ENCODE peak calls at places on chromosomes 12 and 14, in five cellular contexts. B is lower lobe of right lung, K is fibroblast of lung, T is aorta, N is heart left ventricle. J is an unnamed sample.
A peak's percentile ranks its signal among the peaks of the same experiment; 100 is the strongest.

GRCh38 chr12:32819424-32819823 is 63.7 kb upstream of the YARS2 start:
- DNase-seq in B (no peak), K (no peak), T (no peak), N (no peak), J (no peak)

GRCh38 chr12:40672650-40673319 is 19.5 kb upstream of the CNTN1 start:
- DNase-seq in B (no peak), K (no peak), T (no peak), N (no peak), J (no peak)

GRCh38 chr12:113413488-113413939 is 8.7 kb upstream of the SDSL start:
- DNase-seq in B (peak; percentile 42), K (no peak), T (no peak), N (peak; percentile 51), J (no peak)

GRCh38 chr12:6956332-6956727 is 5.2 kb downstream of the PTPN6 start:
- DNase-seq in B (no peak), K (no peak), T (peak; percentile 75), N (no peak), J (peak; percentile 58)

GRCh38 chr12:132873724-132874123 is 13.7 kb downstream of the CHFR start:
- DNase-seq in B (no peak), K (no peak), T (no peak), N (no peak), J (no peak)

GRCh38 chr12:70487440-70487839 is 121.3 kb downstream of the KCNMB4 start:
- DNase-seq in B (no peak), K (peak; percentile 57), T (no peak), N (no peak), J (no peak)

GRCh38 chr12:5083955-5084849 is 40.5 kb downstream of the KCNA5 start:
- DNase-seq in B (no peak), K (peak; percentile 83), T (no peak), N (no peak), J (no peak)

GRCh38 chr12:104721065-104721458 is 237.0 kb downstream of the SLC41A2 start:
- DNase-seq in B (no peak), K (no peak), T (peak; percentile 57), N (no peak), J (no peak)

GRCh38 chr14:104523546-104523935 is 56.0 kb upstream of the C14orf180 start:
- DNase-seq in B (no peak), K (no peak), T (no peak), N (no peak), J (no peak)

GRCh38 chr14:64722842-64723447 is 18.7 kb downstream of the PLEKHG3 start:
- DNase-seq in B (no peak), K (no peak), T (peak; percentile 33), N (peak; percentile 25), J (no peak)

GRCh38 chr12:3604750-3605638 is 114.0 kb downstream of the PRMT8 start:
- DNase-seq in B (no peak), K (peak; percentile 1), T (peak; percentile 80), N (peak; percentile 81), J (no peak)

GRCh38 chr12:46676396-46676795 is 149.4 kb downstream of the SLC38A4 start:
- DNase-seq in B (no peak), K (no peak), T (no peak), N (no peak), J (no peak)

GRCh38 chr12:46676797-46677520 is 148.8 kb downstream of the SLC38A4 start:
- DNase-seq in B (no peak), K (no peak), T (no peak), N (no peak), J (no peak)

GRCh38 chr12:46674126-46674525 is 151.7 kb downstream of the SLC38A4 start:
- DNase-seq in B (no peak), K (no peak), T (no peak), N (no peak), J (no peak)

GRCh38 chr12:46674818-46675217 is 151.0 kb downstream of the SLC38A4 start:
- DNase-seq in B (no peak), K (no peak), T (no peak), N (no peak), J (no peak)

DNA sequence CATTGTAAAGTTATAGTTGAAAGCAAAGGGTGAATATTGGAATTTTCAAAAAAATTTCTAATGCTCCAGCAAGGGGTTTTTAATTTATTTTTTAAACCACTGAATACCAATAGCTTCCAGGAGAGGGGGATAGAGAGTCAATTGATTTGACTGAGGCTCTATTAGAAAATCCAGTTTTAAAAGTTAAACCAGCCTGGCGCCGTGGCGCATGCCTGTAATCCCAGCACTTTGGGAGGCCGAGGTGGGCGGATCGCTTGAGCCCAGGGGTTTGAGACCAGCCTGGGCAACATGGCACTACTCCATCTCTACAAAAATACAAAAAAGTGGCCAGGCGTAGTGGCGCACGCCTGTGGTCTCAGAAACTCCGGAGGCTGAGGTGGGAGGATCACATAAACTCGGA is 150.1 kb downstream of the SLC38A4 start:
- DNase-seq in B (peak; percentile 47), K (peak; percentile 14), T (no peak), N (no peak), J (peak; percentile 36)
- H3K4me1 ChIP-seq in B (no peaks in the 10 kb centered on the region), K (peaks cover 4% of the 10 kb centered on the region), T (no peaks in the 10 kb centered on the region), N (peaks cover 8% of the 10 kb centered on the region), J (no peaks in the 10 kb centered on the region)

GRCh38 chr14:99952039-99952438 is 113.2 kb upstream of the EVL start:
- DNase-seq in B (no peak), K (no peak), T (no peak), N (no peak), J (no peak)

GRCh38 chr14:99950191-99950590 is 115.0 kb upstream of the EVL start:
- DNase-seq in B (no peak), K (no peak), T (no peak), N (no peak), J (no peak)

GRCh38 chr14:99947695-99948094 is 117.5 kb upstream of the EVL start:
- DNase-seq in B (no peak), K (no peak), T (no peak), N (no peak), J (no peak)

GRCh38 chr14:99952453-99952852 is 112.8 kb upstream of the EVL start:
- DNase-seq in B (no peak), K (no peak), T (no peak), N (no peak), J (no peak)

GRCh38 chr14:99951085-99951484 is 114.1 kb upstream of the EVL start:
- DNase-seq in B (no peak), K (no peak), T (no peak), N (no peak), J (no peak)
- H3K4me1 ChIP-seq in B (peaks cover 26% of the 10 kb centered on the region), K (no peaks in the 10 kb centered on the region), T (no peaks in the 10 kb centered on the region), N (peaks cover 10% of the 10 kb centered on the region), J (peaks cover 12% of the 10 kb centered on the region)

GRCh38 chr14:102691763-102692162 is 85.5 kb upstream of the TRAF3 start:
- DNase-seq in B (no peak), K (no peak), T (no peak), N (no peak), J (no peak)
- H3K4me1 ChIP-seq in B (peaks cover 38% of the 10 kb centered on the region), K (no peaks in the 10 kb centered on the region), T (no peaks in the 10 kb centered on the region), N (peaks cover 13% of the 10 kb centered on the region), J (peaks cover 7% of the 10 kb centered on the region)

DNA sequence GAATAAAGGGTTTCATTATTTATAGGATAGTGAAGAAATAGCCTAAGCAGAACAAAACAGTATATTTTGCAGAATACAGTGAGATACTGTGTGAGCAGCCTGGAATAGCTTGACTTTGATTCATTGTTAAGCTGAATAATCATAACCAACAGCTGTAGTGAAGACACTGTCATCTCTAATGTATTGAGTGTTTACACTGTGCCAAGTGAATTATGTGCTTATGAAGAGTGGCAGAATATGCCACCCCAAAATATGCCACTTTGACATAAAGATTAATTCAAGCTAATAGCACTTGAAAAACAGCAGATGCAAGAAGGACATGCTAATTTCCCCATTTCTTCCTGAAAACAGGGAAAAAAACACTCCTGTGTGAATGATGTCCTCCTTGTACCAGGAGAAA is 48.1 kb upstream of the LRFN5 start:
- DNase-seq in B (no peak), K (no peak), T (no peak), N (no peak), J (no peak)
- H3K4me1 ChIP-seq in B (no peaks in the 10 kb centered on the region), K (no peaks in the 10 kb centered on the region), T (no peaks in the 10 kb centered on the region), N (no peaks in the 10 kb centered on the region), J (no peaks in the 10 kb centered on the region)

GRCh38 chr14:31203414-31203742 is 4.2 kb downstream of the HECTD1 start:
- DNase-seq in B (no peak), K (no peak), T (no peak), N (no peak), J (no peak)

GRCh38 chr14:31205681-31206535 is 1.7 kb downstream of the HECTD1 start:
- DNase-seq in B (no peak), K (peak; percentile 75), T (no peak), N (no peak), J (peak; percentile 10)

GRCh38 chr14:31206536-31207286 is 882 bp downstream of the HECTD1 start:
- DNase-seq in B (peak; percentile 57), K (peak; percentile 39), T (peak; percentile 81), N (peak; percentile 49), J (peak; percentile 74)

GRCh38 chr14:31207287-31207745 is 277 bp downstream of the HECTD1 start:
- DNase-seq in B (no peak), K (peak; percentile 80), T (no peak), N (peak; percentile 94), J (no peak)

GRCh38 chr14:31204593-31205534 is 2.7 kb downstream of the HECTD1 start:
- DNase-seq in B (no peak), K (no peak), T (no peak), N (no peak), J (no peak)
- H3K4me1 ChIP-seq in B (peaks cover 50% of the 10 kb centered on the region), K (peaks cover 6% of the 10 kb centered on the region), T (peaks cover 3% of the 10 kb centered on the region), N (peaks cover 38% of the 10 kb centered on the region), J (peaks cover 53% of the 10 kb centered on the region)

DNA sequence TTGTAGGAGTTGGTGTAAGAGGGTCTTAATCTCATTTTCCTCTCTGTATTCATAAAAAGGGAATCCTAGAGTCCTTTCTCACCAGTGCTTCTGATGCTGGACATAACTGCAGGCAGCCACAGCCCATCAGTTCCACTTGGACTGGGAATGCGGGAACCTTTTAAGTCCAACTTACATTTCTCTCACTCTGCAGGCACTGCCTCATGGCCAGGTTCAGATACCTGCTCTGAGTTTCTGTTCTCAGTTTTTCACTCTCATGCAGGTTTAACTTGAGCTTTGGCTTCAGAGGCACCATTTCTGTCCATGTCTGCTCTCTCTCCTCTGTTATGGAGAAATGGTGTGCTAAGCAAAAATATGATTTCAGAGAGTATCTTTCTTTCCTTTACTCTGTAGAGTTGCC is 4.2 kb downstream of the ACVR1B start:
- DNase-seq in B (no peak), K (no peak), T (no peak), N (no peak), J (no peak)
- H3K4me1 ChIP-seq in B (peaks cover 65% of the 10 kb centered on the region), K (peaks cover 6% of the 10 kb centered on the region), T (no peaks in the 10 kb centered on the region), N (peaks cover 49% of the 10 kb centered on the region), J (peaks cover 29% of the 10 kb centered on the region)

GRCh38 chr14:95522556-95522955 is 6.1 kb upstream of the SYNE3 start:
- DNase-seq in B (no peak), K (no peak), T (no peak), N (no peak), J (no peak)
- H3K4me1 ChIP-seq in B (peaks cover 95% of the 10 kb centered on the region), K (peaks cover 26% of the 10 kb centered on the region), T (peaks cover 13% of the 10 kb centered on the region), N (peaks cover 77% of the 10 kb centered on the region), J (peaks cover 95% of the 10 kb centered on the region)

J was measured in CD4-positive, alpha-beta memory T cell.